ENCODE peak calls at places on chromosomes 1 and 21, in seven cellular contexts. V is C1 segment of cervical spinal cord, T is HFFc6, A is endothelial cell, L is NCI-H1694 treated with DMSO at 0.1 percent for 48 hours, F is Karpas-422, Q is RWPE1. E is an unnamed sample.

GRCh38 chr1:184513966-184514365 is 127.1 kb downstream of the C1orf21 start:
- DNase-seq in V (no peak), T (peak; percentile 57), A (no peak), L (no peak), F (no peak), Q (no peak), E (no peak)

GRCh38 chr21:46554431-46555224 is 50.3 kb downstream of the S100B start:
- DNase-seq in V (no peak), T (no peak), A (no peak), L (no peak), F (no peak), Q (no peak), E (no peak)

GRCh38 chr1:19113362-19114092 is 96.5 kb downstream of the UBR4 start:
- DNase-seq in V (no peak), T (peak; percentile 16), A (peak; percentile 36), L (peak; percentile 49), F (peak; percentile 76), Q (peak; percentile 49), E (peak; percentile 55)

GRCh38 chr1:212161231-212161781 is 123.9 kb upstream of the PPP2R5A start:
- DNase-seq in V (no peak), T (peak; percentile 84), A (no peak), L (no peak), F (peak; percentile 19), Q (peak; percentile 42), E (no peak)

GRCh38 chr1:204280099-204280498 is 66.3 kb upstream of the GOLT1A start:
- DNase-seq in V (no peak), T (no peak), A (no peak), L (no peak), F (no peak), Q (no peak), E (no peak)

GRCh38 chr1:51664412-51665240 is 47.7 kb downstream of the OSBPL9 start:
- DNase-seq in V (no peak), T (peak; percentile 66), A (no peak), L (no peak), F (no peak), Q (no peak), E (no peak)

GRCh38 chr21:36422279-36423098 is 37.3 kb downstream of the CHAF1B start:
- DNase-seq in V (peak; percentile 7), T (peak; percentile 35), A (peak; percentile 71), L (peak; percentile 27), F (peak; percentile 87), Q (peak; percentile 52), E (peak; percentile 61)

GRCh38 chr1:58870298-58870676 is 86.4 kb upstream of the JUN start:
- DNase-seq in V (no peak), T (no peak), A (no peak), L (peak; percentile 31), F (no peak), Q (no peak), E (no peak)

GRCh38 chr1:53592521-53592982 is 133.4 kb downstream of the DMRTB1 start:
- DNase-seq in V (no peak), T (peak; percentile 7), A (no peak), L (no peak), F (no peak), Q (no peak), E (no peak)

GRCh38 chr1:47194314-47194713 is 4.5 kb upstream of the PDZK1IP1 start:
- DNase-seq in V (no peak), T (no peak), A (no peak), L (no peak), F (no peak), Q (no peak), E (no peak)

GRCh38 chr1:237366667-237367066 is 324.7 kb downstream of the RYR2 start:
- DNase-seq in V (no peak), T (no peak), A (no peak), L (no peak), F (no peak), Q (no peak), E (no peak)

GRCh38 chr21:28742527-28742926 is 250.2 kb downstream of the LTN1 start:
- DNase-seq in V (no peak), T (peak; percentile 35), A (no peak), L (no peak), F (no peak), Q (peak; percentile 30), E (peak; percentile 20)

GRCh38 chr1:246169019-246169418 is 338.1 kb downstream of the SMYD3 start:
- DNase-seq in V (no peak), T (no peak), A (no peak), L (no peak), F (no peak), Q (no peak), E (no peak)

GRCh38 chr1:86018311-86018923 is 138.2 kb downstream of the COL24A1 start:
- DNase-seq in V (no peak), T (peak; percentile 6), A (peak; percentile 35), L (peak; percentile 40), F (peak; percentile 76), Q (peak; percentile 30), E (peak; percentile 72)

GRCh38 chr1:235632538-235633219 is 16.9 kb downstream of the GNG4 start:
- DNase-seq in V (no peak), T (peak; percentile 46), A (no peak), L (peak; percentile 97), F (no peak), Q (no peak), E (no peak)

GRCh38 chr1:101043776-101044175 is 18.2 kb upstream of the DPH5 start:
- DNase-seq in V (no peak), T (peak; percentile 55), A (no peak), L (no peak), F (no peak), Q (no peak), E (no peak)

GRCh38 chr1:64975127-64975526 is 8.8 kb upstream of the JAK1 start:
- DNase-seq in V (no peak), T (no peak), A (no peak), L (no peak), F (no peak), Q (no peak), E (no peak)

GRCh38 chr1:21626921-21627339 is 42.2 kb downstream of the RAP1GAP start:
- DNase-seq in V (no peak), T (no peak), A (no peak), L (no peak), F (no peak), Q (peak; percentile 37), E (no peak)

GRCh38 chr1:3714284-3714741 is 37.9 kb upstream of the CCDC27 start:
- DNase-seq in V (peak; percentile 14), T (no peak), A (no peak), L (no peak), F (no peak), Q (no peak), E (no peak)

GRCh38 chr1:32339363-32339978 is 3.4 kb upstream of the MARCKSL1 start:
- DNase-seq in V (no peak), T (peak; percentile 54), A (no peak), L (no peak), F (peak; percentile 67), Q (no peak), E (no peak)

GRCh38 chr21:28089599-28090421 is 902.9 kb downstream of the LTN1 start:
- DNase-seq in V (no peak), T (no peak), A (no peak), L (no peak), F (no peak), Q (no peak), E (no peak)

GRCh38 chr1:231139659-231140650 is 21.9 kb upstream of the TRIM67 start:
- DNase-seq in V (no peak), T (peak; percentile 84), A (no peak), L (no peak), F (no peak), Q (no peak), E (no peak)